ENCODE peak calls at places on chromosomes 16 and 17, in six cellular contexts. M is Panc1, E is HepG2, P is upper lobe of left lung, N is GM23338, L is GM12878. H is an unnamed sample.

GRCh38 chr17:2736956-2737355 is 12.5 kb downstream of the CCDC92B start:
- ATAC-seq in L (no peak), N (no peak), E (no peak), M (no peak), P (no peak), H (no peak)

GRCh38 chr17:81821147-81821546 is 11.9 kb downstream of the MCRIP1 start:
- ATAC-seq in P (peak; percentile 6), N (no peak), L (no peak), M (peak; percentile 19), E (no peak), H (no peak)

GRCh38 chr17:28133562-28133970 is 91.1 kb downstream of the NLK start:
- ATAC-seq in M (no peak), N (no peak), E (no peak), P (no peak), L (no peak), H (no peak)

GRCh38 chr17:77963441-77963840 is 4.9 kb downstream of the TNRC6C start:
- ATAC-seq in L (peak; percentile 52), P (no peak), M (no peak), N (no peak), E (peak; percentile 54), H (no peak)

GRCh38 chr17:76962858-76963257 is 94.7 kb downstream of the MGAT5B start:
- ATAC-seq in L (no peak), N (no peak), P (no peak), E (no peak), M (no peak), H (no peak)

GRCh38 chr16:28149016-28149888 is 62.5 kb downstream of the XPO6 start:
- ATAC-seq in E (no peak), M (no peak), P (no peak), L (no peak), N (peak; percentile 34), H (no peak)

GRCh38 chr17:58960068-58960467 is 146.6 kb downstream of the TRIM37 start:
- ATAC-seq in E (no peak), L (peak; percentile 58), P (no peak), N (peak; percentile 73), M (no peak), H (no peak)

GRCh38 chr17:79803997-79804855 is 7.3 kb upstream of the CBX8 start:
- ATAC-seq in M (peak; percentile 22), P (no peak), L (peak; percentile 82), E (peak; percentile 39), N (peak; percentile 1), H (no peak)

GRCh38 chr17:68468334-68468733 is 11.0 kb upstream of the WIPI1 start:
- ATAC-seq in N (no peak), E (no peak), M (no peak), L (no peak), P (no peak), H (no peak)

GRCh38 chr17:42101513-42102292 is 3.4 kb upstream of the ZNF385C start:
- ATAC-seq in P (peak; percentile 56), N (peak; percentile 76), M (peak; percentile 78), E (peak; percentile 79), L (peak; percentile 87), H (peak; percentile 78)

GRCh38 chr17:58837699-58838098 is 82.0 kb downstream of the PPM1E start:
- ATAC-seq in N (no peak), E (no peak), P (no peak), L (no peak), M (no peak), H (no peak)

DNA sequence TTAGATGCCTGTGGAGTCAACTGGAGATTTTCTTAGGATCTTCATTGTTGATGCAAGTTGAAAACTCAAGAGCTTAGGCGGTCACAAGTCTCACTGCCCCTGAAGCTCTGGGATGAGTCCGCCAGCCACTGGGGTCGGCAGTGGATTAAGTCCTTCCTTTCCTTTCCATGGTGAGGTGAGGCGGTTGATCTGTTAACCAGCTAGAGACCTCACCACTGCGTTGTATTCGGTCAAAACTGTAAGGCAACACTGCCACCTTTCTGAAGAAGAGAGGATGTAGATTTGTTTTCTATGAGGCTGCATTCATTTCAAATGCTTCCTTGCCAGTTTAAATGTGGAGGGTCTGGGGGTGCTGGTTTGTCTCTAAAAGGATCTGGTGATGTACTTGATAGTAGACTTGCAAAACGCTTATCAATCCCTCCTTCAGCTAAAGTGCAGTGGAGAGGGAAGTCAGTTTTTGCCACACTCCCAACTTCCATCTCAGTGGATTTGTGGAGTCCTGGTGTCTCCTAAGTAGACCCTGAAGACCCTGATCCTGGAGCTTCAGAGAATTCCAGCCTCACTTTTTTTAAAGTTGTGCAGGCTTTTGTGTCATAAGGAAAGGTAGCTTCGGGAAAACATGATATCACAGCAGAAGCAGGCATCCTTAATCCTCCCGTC is 1.7 kb downstream of the MYOCD start:
- ATAC-seq in E (peak; percentile 67), P (no peak), L (peak; percentile 67), M (peak; percentile 71), N (peak; percentile 42), H (peak; percentile 72)
- TF ChIP-seq CTCF in E (peak; percentile 66), P (no peak), L (peak; percentile 42), M (peak; percentile 53), N (peak; percentile 71), H (peak; percentile 66)

GRCh38 chr17:62322313-62322712 is 58.0 kb upstream of the EFCAB3 start:
- ATAC-seq in L (no peak), E (no peak), P (no peak), M (no peak), N (no peak), H (no peak)

GRCh38 chr17:62319846-62320245 is 60.5 kb upstream of the EFCAB3 start:
- ATAC-seq in P (no peak), N (no peak), L (no peak), M (no peak), E (no peak), H (no peak)

GRCh38 chr17:62321451-62321850 is 58.9 kb upstream of the EFCAB3 start:
- ATAC-seq in P (no peak), E (no peak), L (no peak), M (no peak), N (no peak), H (no peak)
- H3K27ac ChIP-seq in P (no peak overlapping the region), E (no peak overlapping the region), L (no peak overlapping the region), M (no peak overlapping the region), N (no peak overlapping the region), H (no peak overlapping the region)

GRCh38 chr17:45666641-45667040 is 117.5 kb upstream of the CRHR1 start:
- ATAC-seq in E (no peak), N (peak; percentile 55), P (no peak), M (no peak), L (no peak), H (no peak)
- TF ChIP-seq POLR2AphosphoS5 in E (no peak), N (no peak), P (no peak), M (no peak), L (no peak), H (no peak)

DNA sequence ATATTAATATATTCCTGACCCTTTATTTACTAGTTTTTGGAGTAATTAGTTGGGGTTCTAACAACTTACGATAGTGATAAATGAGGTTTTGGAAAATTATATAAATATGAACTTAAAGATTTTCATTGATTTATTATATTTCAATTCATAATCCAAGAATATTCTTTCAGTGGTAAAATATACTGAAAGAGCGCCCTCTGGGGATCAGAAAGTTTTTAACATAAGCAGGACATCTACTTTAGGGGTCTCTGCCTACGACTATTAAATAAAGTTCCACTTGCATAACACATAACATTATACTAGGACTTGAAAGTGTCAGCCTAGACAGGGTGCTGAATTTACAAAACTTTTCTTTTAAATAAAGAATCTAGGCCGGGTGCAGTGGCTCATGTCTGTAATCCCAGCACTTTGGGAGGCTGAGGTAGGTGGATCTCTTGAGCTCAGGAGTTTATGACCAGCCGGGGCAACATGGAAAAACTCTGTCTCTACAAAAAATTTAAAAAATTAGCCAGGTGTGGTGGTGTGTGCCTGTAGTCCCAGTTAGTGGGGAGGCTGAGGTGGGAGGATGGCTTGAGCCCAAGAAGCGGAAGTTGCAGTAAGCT is 15.6 kb downstream of the RFWD3 start:
- ATAC-seq in M (no peak), L (peak; percentile 23), E (peak; percentile 42), N (no peak), P (no peak), H (no peak)
- TF ChIP-seq CTCF in M (peak; percentile 67), L (peak; percentile 39), E (peak; percentile 41), N (peak; percentile 67), P (no peak), H (no peak)

GRCh38 chr17:61408151-61409041 is 8.8 kb downstream of the TBX2 start:
- ATAC-seq in N (no peak), M (no peak), E (no peak), P (no peak), L (no peak), H (no peak)

GRCh38 chr17:61406871-61407210 is 7.2 kb downstream of the TBX2 start:
- ATAC-seq in M (no peak), E (no peak), P (no peak), N (no peak), L (no peak), H (no peak)

GRCh38 chr17:61406543-61406845 is 6.9 kb downstream of the TBX2 start:
- ATAC-seq in L (no peak), N (no peak), M (no peak), P (no peak), E (no peak), H (no peak)

GRCh38 chr17:61405686-61406542 is 6.3 kb downstream of the TBX2 start:
- ATAC-seq in N (no peak), M (no peak), E (no peak), P (no peak), L (no peak), H (no peak)

GRCh38 chr17:61407211-61407911 is 7.7 kb downstream of the TBX2 start:
- ATAC-seq in M (no peak), E (peak; percentile 13), N (no peak), P (no peak), L (no peak), H (no peak)
- H3K27ac ChIP-seq in M (no peak overlapping the region), E (no peak overlapping the region), N (no peak overlapping the region), P (peak overlapping the region; percentile 92), L (no peak overlapping the region), H (peak overlapping the region; percentile 94)

DNA sequence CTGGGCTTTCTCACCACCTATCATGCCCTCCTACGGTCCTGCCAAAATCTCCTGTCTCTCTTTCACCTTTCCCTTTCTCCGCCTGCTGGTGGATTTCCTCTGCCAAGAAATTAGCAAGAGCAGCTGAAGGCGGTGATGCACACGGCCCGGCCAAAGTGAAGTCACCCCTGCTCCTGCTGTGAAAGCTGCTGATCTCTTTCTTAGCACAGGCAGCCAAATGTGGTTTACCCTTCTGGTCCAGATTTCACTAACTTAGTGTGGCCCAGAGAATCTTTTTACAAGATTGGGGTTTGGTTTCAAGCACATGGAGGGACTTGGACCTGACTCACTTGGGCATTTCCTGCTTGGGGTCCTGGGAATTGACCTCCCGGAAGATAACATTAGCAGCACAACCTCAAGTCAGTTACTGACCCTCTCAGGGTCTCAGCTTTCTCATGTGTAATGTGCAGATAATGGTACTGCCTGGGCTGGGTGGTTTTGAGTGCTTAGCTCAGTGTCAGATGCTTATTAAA is 155.7 kb downstream of the SOCS1 start:
- ATAC-seq in P (no peak), E (no peak), N (peak; percentile 83), L (peak; percentile 81), M (peak; percentile 57), H (peak; percentile 54)
- TF ChIP-seq POLR2AphosphoS5 in P (no peak), E (no peak), N (no peak), L (no peak), M (no peak), H (peak; percentile 81)